ENCODE peak calls at places on chromosomes 12 and 14, in seven cellular contexts. D, Z, T, J, H, P and A are unnamed samples. For H3K4me1, the result is how much of the 10 kb centered on the place peaks cover.

GRCh38 chr12:118900954-118901353 is 80.4 kb upstream of the SRRM4 start:
- DNase-seq in D (no peak), Z (no peak), T (no peak), J (no peak), H (no peak), P (no peak), A (no peak)

GRCh38 chr14:92513966-92514843 is 624 bp downstream of the RIN3 start:
- DNase-seq in D (peak), Z (peak), T (no peak), J (no peak), H (no peak), P (peak), A (no peak)

GRCh38 chr12:3129301-3130052 is 52.3 kb downstream of the TSPAN9 start:
- DNase-seq in D (peak), Z (peak), T (no peak), J (no peak), H (no peak), P (no peak), A (no peak)

GRCh38 chr12:87427770-87428169 is 601.4 kb downstream of the C12orf50 start:
- DNase-seq in D (no peak), Z (peak), T (no peak), J (no peak), H (peak), P (no peak), A (no peak)

GRCh38 chr14:39251547-39251946 is 17.8 kb downstream of the MIA2 start:
- DNase-seq in D (no peak), Z (no peak), T (no peak), J (no peak), H (no peak), P (no peak), A (no peak)

GRCh38 chr14:21091784-21092146 is 6.7 kb downstream of the ZNF219 start:
- DNase-seq in D (peak), Z (no peak), T (no peak), J (no peak), H (no peak), P (no peak), A (peak)

GRCh38 chr12:124771462-124772361 is 92.0 kb downstream of the SCARB1 start:
- DNase-seq in D (peak), Z (peak), T (no peak), J (peak), H (no peak), P (peak), A (peak)

GRCh38 chr12:47988073-47989022 is 15.9 kb downstream of the COL2A1 start:
- DNase-seq in D (peak), Z (peak), T (no peak), J (no peak), H (no peak), P (no peak), A (no peak)

GRCh38 chr14:95979339-95980042 is 59.7 kb upstream of the C14orf132 start:
- DNase-seq in D (no peak), Z (no peak), T (no peak), J (no peak), H (no peak), P (no peak), A (no peak)

GRCh38 chr14:100446572-100446971 is 123.4 kb downstream of the SLC25A47 start:
- DNase-seq in D (no peak), Z (peak), T (no peak), J (no peak), H (no peak), P (no peak), A (no peak)

DNA sequence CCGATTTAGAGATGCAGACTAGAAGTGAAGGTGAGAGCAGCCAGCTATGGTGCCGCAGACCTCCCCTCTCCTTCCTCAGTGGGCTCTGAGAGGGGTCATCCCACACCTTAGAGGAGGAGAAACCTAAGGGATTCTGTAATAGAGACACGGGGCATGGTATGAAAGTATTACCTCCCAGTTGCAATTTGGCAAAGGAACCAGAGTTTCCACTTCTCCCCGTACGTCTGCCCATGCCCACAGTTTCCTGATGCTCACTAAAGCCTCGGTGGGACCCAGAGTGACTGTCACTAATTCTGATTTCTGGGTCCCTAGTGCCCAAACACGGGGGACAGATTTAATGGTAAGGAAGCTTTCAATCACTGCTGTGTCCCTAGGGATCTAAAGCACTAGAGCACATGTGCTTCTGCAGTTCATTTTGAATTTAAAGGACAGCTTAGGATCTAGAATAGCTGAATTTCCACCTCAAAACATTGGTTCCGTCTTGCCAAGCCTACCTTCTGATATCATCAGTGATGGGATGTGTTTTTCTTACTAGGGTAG is 44.1 kb downstream of the DAD1 start:
- DNase-seq in D (no peak), Z (no peak), T (no peak), J (no peak), H (no peak), P (no peak), A (no peak)
- H3K4me1 ChIP-seq in D (under half), Z (under half), T (under half), J (under half), H (under half), P (under half), A (under half)

GRCh38 chr12:81079280-81080076 is 1.6 kb downstream of the ACSS3 start:
- DNase-seq in D (no peak), Z (no peak), T (no peak), J (no peak), H (no peak), P (no peak), A (no peak)
- H3K4me3 ChIP-seq in D (peak), Z (no peak), T (no peak), J (peak), H (no peak), P (peak), A (no peak)

DNA sequence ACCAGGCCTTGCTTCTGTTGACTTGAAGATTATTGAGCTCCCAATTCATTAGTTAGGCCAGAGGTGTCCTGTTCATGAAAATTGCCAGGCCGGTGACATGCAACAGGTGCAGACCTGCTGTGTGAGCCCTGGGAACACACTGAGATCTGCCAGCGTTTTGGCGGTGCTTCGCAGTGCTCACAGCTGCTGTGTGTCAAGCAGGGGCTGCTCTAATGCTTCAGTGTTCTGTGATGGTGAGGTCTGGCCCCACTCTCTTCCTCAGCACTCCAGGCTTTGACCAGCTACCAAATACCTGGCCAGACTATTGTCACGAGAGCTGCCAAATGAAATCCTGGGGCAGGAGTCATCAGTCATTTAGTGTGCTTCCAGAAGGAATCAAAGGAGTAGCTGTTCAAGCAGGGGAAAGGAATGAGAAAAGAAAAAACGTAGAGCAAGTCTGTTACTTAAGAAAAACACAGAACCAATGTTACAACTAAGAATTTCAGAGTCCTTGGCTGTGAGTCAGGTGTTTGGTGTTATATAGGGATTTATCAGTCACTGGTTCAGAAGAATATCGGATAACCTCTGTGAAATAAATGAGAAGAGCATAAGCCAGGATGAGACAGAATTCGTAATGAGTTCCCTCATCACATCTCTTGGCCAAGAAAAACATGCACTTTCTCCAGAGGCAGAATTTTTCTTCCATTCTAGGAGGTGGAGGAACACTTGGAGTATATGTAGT is 150.8 kb downstream of the FBXL14 start:
- DNase-seq in D (no peak), Z (peak), T (no peak), J (no peak), H (no peak), P (no peak), A (no peak)
- H3K4me1 ChIP-seq in D (under half), Z (under half), T (under half), J (under half), H (under half), P (under half), A (under half)

GRCh38 chr14:93790966-93791365 is 2.7 kb upstream of the PRIMA1 start:
- DNase-seq in D (peak), Z (no peak), T (no peak), J (no peak), H (no peak), P (no peak), A (no peak)

GRCh38 chr14:93788557-93789365 is 476 bp upstream of the PRIMA1 start:
- DNase-seq in D (peak), Z (no peak), T (no peak), J (peak), H (no peak), P (no peak), A (no peak)

GRCh38 chr14:93789366-93790130 is 1.3 kb upstream of the PRIMA1 start:
- DNase-seq in D (no peak), Z (no peak), T (no peak), J (no peak), H (no peak), P (no peak), A (no peak)

GRCh38 chr14:93787465-93788306 is 599 bp downstream of the PRIMA1 start:
- DNase-seq in D (no peak), Z (no peak), T (no peak), J (no peak), H (no peak), P (no peak), A (no peak)

DNA sequence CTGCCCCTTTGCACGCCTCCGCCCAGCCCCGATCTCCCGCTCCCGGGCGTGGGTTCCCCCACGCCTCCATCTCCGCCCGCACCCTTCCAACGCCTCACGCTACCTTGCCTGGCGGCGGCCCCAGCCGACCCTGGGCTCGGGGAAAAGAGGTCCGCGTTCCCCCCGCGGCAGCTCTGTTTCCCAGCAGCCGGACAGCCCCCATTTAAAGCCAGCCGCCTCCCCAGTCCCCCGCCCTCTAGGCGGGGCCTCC is at the start of gene PRIMA1:
- DNase-seq in D (no peak), Z (no peak), T (no peak), J (no peak), H (no peak), P (peak), A (no peak)
- H3K4me3 ChIP-seq in D (peak), Z (no peak), T (peak), J (peak), H (peak), P (peak), A (peak)